ENCODE peak calls at places on chromosomes 11 and 22, in four cellular contexts. I is glomerular endothelial cell; P is anterior cingulate cortex; Y is stimulated activated CD4-positive, alpha-beta T cell treated with anti-CD3 and anti-CD28 coated beads, Interleukin-15, amount 100 ng/mL, for 24 hours. M is an unnamed sample.

GRCh38 chr11:116972692-116973091 is 125.5 kb downstream of the SIK3 start:
- DNase-seq in P (no peak), Y (no peak), I (no peak), M (no peak)

GRCh38 chr22:40237241-40237640 is 59.5 kb downstream of the TNRC6B start:
- DNase-seq in Y (peak), P (no peak), I (no peak), M (no peak)

GRCh38 chr22:44847892-44848291 is 95.5 kb downstream of the ARHGAP8 start:
- DNase-seq in I (no peak), Y (no peak), P (no peak), M (no peak)

GRCh38 chr22:43207849-43208702 is 21.1 kb upstream of the TTLL12 start:
- DNase-seq in I (no peak), P (no peak), Y (no peak), M (no peak)

GRCh38 chr11:30535818-30536217 is 50.3 kb downstream of the MPPED2 start:
- DNase-seq in I (no peak), P (no peak), Y (no peak), M (no peak)

GRCh38 chr22:23402275-23403151 is 177.6 kb downstream of the IGLL1 start:
- DNase-seq in P (peak), I (no peak), Y (peak), M (no peak)

GRCh38 chr22:36395061-36395849 is 7.5 kb upstream of the MYH9 start:
- DNase-seq in Y (no peak), I (no peak), P (no peak), M (no peak)

GRCh38 chr11:113168358-113168757 is 146.0 kb upstream of the TTC12 start:
- DNase-seq in P (no peak), I (no peak), Y (no peak), M (no peak)

GRCh38 chr11:58658553-58659080 is 36.2 kb downstream of the CNTF start:
- DNase-seq in I (no peak), Y (no peak), P (no peak), M (no peak)

GRCh38 chr11:63609536-63609935 is 4.7 kb downstream of the PLAAT3 start:
- DNase-seq in I (no peak), P (peak), Y (no peak), M (no peak)

GRCh38 chr22:34850010-34850409 is 215.9 kb upstream of the ISX start:
- DNase-seq in Y (no peak), I (no peak), P (no peak), M (no peak)

GRCh38 chr11:69337211-69337721 is 43.3 kb downstream of the MYEOV start:
- DNase-seq in I (no peak), Y (peak), P (no peak), M (no peak)